ENCODE peak calls at places on chromosomes 1 and 21, in eight cellular contexts. I, M, T, O, E, X, V and C are unnamed samples.

GRCh38 chr1:234270581-234271242 is 102.5 kb upstream of the COA6 start:
- DNase-seq in I (no peak), M (no peak), T (no peak), O (no peak), E (no peak), X (no peak), V (no peak), C (no peak)

GRCh38 chr1:198121058-198121829 is 35.6 kb upstream of the NEK7 start:
- DNase-seq in I (no peak), M (no peak), T (no peak), O (no peak), E (no peak), X (no peak), V (no peak), C (no peak)

GRCh38 chr21:31456201-31456600 is 112.1 kb upstream of the TIAM1 start:
- DNase-seq in I (no peak), M (no peak), T (no peak), O (no peak), E (no peak), X (no peak), V (no peak), C (no peak)

GRCh38 chr1:6969106-6969505 is 183.9 kb downstream of the CAMTA1 start:
- DNase-seq in I (no peak), M (no peak), T (no peak), O (peak), E (no peak), X (no peak), V (no peak), C (peak)

GRCh38 chr1:170910273-170910672 is 25.1 kb upstream of the MROH9 start:
- DNase-seq in I (no peak), M (no peak), T (no peak), O (no peak), E (no peak), X (no peak), V (no peak), C (no peak)

GRCh38 chr1:177779325-177779965 is 190.4 kb downstream of the SEC16B start:
- DNase-seq in I (no peak), M (no peak), T (peak), O (no peak), E (no peak), X (no peak), V (no peak), C (no peak)

GRCh38 chr1:21842606-21843162 is 30.6 kb downstream of the LDLRAD2 start:
- DNase-seq in I (no peak), M (no peak), T (no peak), O (no peak), E (no peak), X (no peak), V (no peak), C (no peak)

GRCh38 chr1:75134939-75135828 is 996 bp downstream of the LHX8 start:
- DNase-seq in I (no peak), M (no peak), T (peak), O (no peak), E (no peak), X (no peak), V (no peak), C (no peak)

GRCh38 chr21:33866851-33867250 is 48.8 kb downstream of the ATP5PO start:
- DNase-seq in I (no peak), M (no peak), T (no peak), O (peak), E (no peak), X (no peak), V (no peak), C (no peak)

GRCh38 chr1:196063952-196064351 is 544.3 kb downstream of the KCNT2 start:
- DNase-seq in I (no peak), M (no peak), T (no peak), O (no peak), E (no peak), X (no peak), V (no peak), C (no peak)

GRCh38 chr1:15305366-15305765 is 58.3 kb downstream of the FHAD1 start:
- DNase-seq in I (no peak), M (no peak), T (no peak), O (no peak), E (no peak), X (no peak), V (no peak), C (no peak)

GRCh38 chr1:205950280-205950679 is 7.0 kb upstream of the SLC26A9 start:
- DNase-seq in I (no peak), M (no peak), T (no peak), O (no peak), E (no peak), X (no peak), V (no peak), C (no peak)

GRCh38 chr1:183293856-183294255 is 107.8 kb downstream of the LAMC2 start:
- DNase-seq in I (no peak), M (no peak), T (no peak), O (no peak), E (no peak), X (no peak), V (no peak), C (no peak)

GRCh38 chr1:167111853-167112455 is 18.1 kb downstream of the STYXL2 start:
- DNase-seq in I (no peak), M (no peak), T (no peak), O (no peak), E (no peak), X (no peak), V (no peak), C (no peak)

GRCh38 chr1:11116318-11116717 is 16.6 kb upstream of the EXOSC10 start:
- DNase-seq in I (no peak), M (no peak), T (no peak), O (no peak), E (no peak), X (no peak), V (no peak), C (no peak)

GRCh38 chr21:46226920-46227599 is 1.5 kb downstream of the LSS start:
- DNase-seq in I (peak), M (no peak), T (no peak), O (peak), E (no peak), X (no peak), V (no peak), C (no peak)

GRCh38 chr1:155043259-155043658 is 7.9 kb upstream of the ADAM15 start:
- DNase-seq in I (no peak), M (no peak), T (no peak), O (no peak), E (no peak), X (no peak), V (no peak), C (no peak)

GRCh38 chr1:185917646-185918045 is 183.5 kb downstream of the HMCN1 start:
- DNase-seq in I (no peak), M (no peak), T (peak), O (no peak), E (no peak), X (no peak), V (no peak), C (no peak)

GRCh38 chr1:200180821-200181220 is 153.3 kb downstream of the NR5A2 start:
- DNase-seq in I (no peak), M (no peak), T (no peak), O (no peak), E (no peak), X (no peak), V (no peak), C (no peak)

GRCh38 chr1:15201849-15202551 is 45.0 kb upstream of the FHAD1 start:
- DNase-seq in I (no peak), M (no peak), T (no peak), O (peak), E (no peak), X (no peak), V (no peak), C (no peak)

GRCh38 chr1:101283443-101283842 is 46.6 kb downstream of the S1PR1 start:
- DNase-seq in I (no peak), M (no peak), T (no peak), O (no peak), E (no peak), X (no peak), V (no peak), C (no peak)

GRCh38 chr1:110185181-110185580 is 24.9 kb upstream of the KCNC4 start:
- DNase-seq in I (no peak), M (no peak), T (no peak), O (no peak), E (peak), X (no peak), V (no peak), C (no peak)